ENCODE peak calls at places on chromosomes 7 and 10, in eight cellular contexts. W is Calu3, E is neural progenitor cell, D is NB4, F is endothelial cell, U is HFF-Myc, P is type B pancreatic cell, B is upper lobe of left lung. Q is an unnamed sample.
A peak's percentile ranks its signal among the peaks of the same experiment; 100 is the strongest.

GRCh38 chr7:51297986-51298385 is 18.6 kb downstream of the COBL start:
- DNase-seq in B (no peak), E (no peak), P (no peak), D (no peak), U (no peak), W (no peak), F (no peak), Q (no peak)

GRCh38 chr7:121273467-121274167 is 55.2 kb upstream of the WNT16 start:
- DNase-seq in U (no peak), B (no peak), E (no peak), P (no peak), D (no peak), W (no peak), F (no peak), Q (no peak)

GRCh38 chr7:31051598-31052503 is at the start of gene ADCYAP1R1:
- DNase-seq in W (no peak), F (peak; percentile 51), U (no peak), B (no peak), E (peak; percentile 84), D (no peak), P (no peak), Q (no peak)

GRCh38 chr7:79241288-79242055 is 212.0 kb downstream of the MAGI2 start:
- DNase-seq in P (no peak), F (no peak), U (peak; percentile 75), D (no peak), E (no peak), B (no peak), W (no peak), Q (no peak)

GRCh38 chr10:126408953-126409641 is 20.8 kb upstream of the ADAM12 start:
- DNase-seq in B (no peak), D (no peak), F (no peak), P (no peak), E (no peak), U (no peak), W (no peak), Q (no peak)

GRCh38 chr7:154984601-154985188 is 18.2 kb downstream of the PAXIP1 start:
- DNase-seq in D (no peak), W (no peak), E (no peak), P (no peak), U (no peak), B (no peak), F (no peak), Q (no peak)

GRCh38 chr10:124339951-124340760 is 78.6 kb downstream of the OAT start:
- DNase-seq in B (peak; percentile 25), W (no peak), P (peak; percentile 58), U (peak; percentile 95), D (no peak), F (no peak), E (no peak), Q (no peak)

GRCh38 chr10:82383350-82383749 is 508.4 kb downstream of the NRG3 start:
- DNase-seq in E (no peak), F (no peak), W (no peak), U (no peak), B (no peak), P (no peak), D (no peak), Q (no peak)

GRCh38 chr7:56686276-56686859 is 445.9 kb downstream of the ZNF479 start:
- DNase-seq in F (no peak), P (no peak), U (no peak), B (no peak), D (no peak), W (no peak), E (no peak), Q (no peak)

GRCh38 chr10:26437637-26438461 is at the start of gene APBB1IP:
- DNase-seq in U (no peak), P (peak; percentile 67), E (peak; percentile 24), W (peak; percentile 23), B (peak; percentile 96), D (peak; percentile 96), F (peak; percentile 20), Q (peak; percentile 60)

GRCh38 chr10:77317221-77317620 is 320.4 kb downstream of the KCNMA1 start:
- DNase-seq in U (no peak), E (no peak), D (no peak), F (no peak), B (no peak), P (no peak), W (no peak), Q (no peak)

GRCh38 chr10:1094112-1095057 is 38.2 kb downstream of the WDR37 start:
- DNase-seq in F (no peak), W (no peak), P (no peak), U (no peak), E (no peak), B (no peak), D (no peak), Q (peak; percentile 71)

GRCh38 chr7:36128448-36129047 is 24.5 kb upstream of the EEPD1 start:
- DNase-seq in P (no peak), B (peak; percentile 51), F (no peak), W (peak; percentile 91), E (no peak), U (peak; percentile 71), D (peak; percentile 35), Q (no peak)
- TF ChIP-seq CTCF in P (peak; percentile 78), B (peak; percentile 28), F (peak; percentile 97), W (peak; percentile 91), E (peak; percentile 68), U (peak; percentile 53), D (peak; percentile 54), Q (no peak)

GRCh38 chr7:29852457-29852856 is 46.1 kb downstream of the WIPF3 start:
- DNase-seq in F (no peak), P (no peak), W (no peak), B (no peak), E (no peak), U (no peak), D (no peak), Q (no peak)

GRCh38 chr7:29853775-29854174 is 47.5 kb downstream of the WIPF3 start:
- DNase-seq in E (no peak), U (no peak), F (no peak), W (no peak), B (no peak), D (no peak), P (no peak), Q (no peak)

GRCh38 chr7:29853072-29853471 is 46.8 kb downstream of the WIPF3 start:
- DNase-seq in W (no peak), E (no peak), B (no peak), P (no peak), F (no peak), U (no peak), D (no peak), Q (no peak)

GRCh38 chr7:29851487-29851886 is 45.2 kb downstream of the WIPF3 start:
- DNase-seq in P (no peak), F (no peak), W (no peak), D (no peak), B (no peak), U (no peak), E (no peak), Q (no peak)

DNA sequence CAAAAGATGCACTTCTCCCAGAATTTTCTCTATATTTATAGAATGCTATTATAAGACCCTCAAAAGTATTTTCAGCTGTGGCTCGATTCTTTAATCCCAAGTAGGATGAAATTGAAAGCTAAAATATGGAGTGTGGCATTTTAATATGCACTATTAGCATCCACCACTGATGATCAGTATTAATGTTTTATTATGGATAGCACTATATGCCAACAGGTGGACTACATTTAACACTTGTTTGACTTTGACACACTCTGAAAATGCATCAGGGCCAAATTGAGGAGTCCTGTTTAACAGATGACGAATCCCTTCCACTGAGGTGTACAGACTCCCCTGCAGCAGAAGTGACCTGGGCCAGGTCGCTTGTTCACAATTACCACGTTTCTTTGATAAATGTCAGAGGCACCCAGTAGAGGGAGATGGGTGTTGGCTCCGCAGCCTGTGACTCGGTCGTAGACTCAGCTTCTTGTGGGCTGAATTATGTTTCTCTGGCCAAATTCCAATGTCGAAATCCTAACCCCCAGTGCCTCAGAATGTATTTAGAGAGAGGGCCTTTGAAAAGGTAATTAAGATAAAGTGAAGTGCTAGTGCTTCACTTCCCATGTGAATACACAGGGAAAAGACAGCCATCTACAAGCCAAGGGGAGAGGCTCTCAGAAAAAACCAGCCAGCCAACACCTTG is 48.1 kb downstream of the WIPF3 start:
- DNase-seq in U (no peak), P (no peak), W (peak; percentile 58), E (no peak), F (no peak), D (peak; percentile 25), B (peak; percentile 50), Q (no peak)
- TF ChIP-seq CTCF in U (no peak), P (no peak), W (peak; percentile 33), E (no peak), F (no peak), D (no peak), B (no peak), Q (no peak)

GRCh38 chr10:98251399-98251798 is 16.6 kb downstream of the LOXL4 start:
- DNase-seq in P (peak; percentile 40), B (no peak), D (no peak), E (no peak), W (no peak), U (no peak), F (no peak), Q (no peak)

GRCh38 chr10:98248018-98248417 is 20.0 kb downstream of the LOXL4 start:
- DNase-seq in W (no peak), B (no peak), P (no peak), E (no peak), F (no peak), U (no peak), D (no peak), Q (no peak)

GRCh38 chr10:98249134-98249533 is 18.9 kb downstream of the LOXL4 start:
- DNase-seq in U (no peak), F (no peak), P (no peak), B (no peak), W (no peak), D (no peak), E (no peak), Q (no peak)

GRCh38 chr10:98244586-98244985 is 23.4 kb downstream of the LOXL4 start:
- DNase-seq in F (no peak), B (no peak), P (no peak), U (no peak), E (no peak), D (no peak), W (no peak), Q (no peak)

DNA sequence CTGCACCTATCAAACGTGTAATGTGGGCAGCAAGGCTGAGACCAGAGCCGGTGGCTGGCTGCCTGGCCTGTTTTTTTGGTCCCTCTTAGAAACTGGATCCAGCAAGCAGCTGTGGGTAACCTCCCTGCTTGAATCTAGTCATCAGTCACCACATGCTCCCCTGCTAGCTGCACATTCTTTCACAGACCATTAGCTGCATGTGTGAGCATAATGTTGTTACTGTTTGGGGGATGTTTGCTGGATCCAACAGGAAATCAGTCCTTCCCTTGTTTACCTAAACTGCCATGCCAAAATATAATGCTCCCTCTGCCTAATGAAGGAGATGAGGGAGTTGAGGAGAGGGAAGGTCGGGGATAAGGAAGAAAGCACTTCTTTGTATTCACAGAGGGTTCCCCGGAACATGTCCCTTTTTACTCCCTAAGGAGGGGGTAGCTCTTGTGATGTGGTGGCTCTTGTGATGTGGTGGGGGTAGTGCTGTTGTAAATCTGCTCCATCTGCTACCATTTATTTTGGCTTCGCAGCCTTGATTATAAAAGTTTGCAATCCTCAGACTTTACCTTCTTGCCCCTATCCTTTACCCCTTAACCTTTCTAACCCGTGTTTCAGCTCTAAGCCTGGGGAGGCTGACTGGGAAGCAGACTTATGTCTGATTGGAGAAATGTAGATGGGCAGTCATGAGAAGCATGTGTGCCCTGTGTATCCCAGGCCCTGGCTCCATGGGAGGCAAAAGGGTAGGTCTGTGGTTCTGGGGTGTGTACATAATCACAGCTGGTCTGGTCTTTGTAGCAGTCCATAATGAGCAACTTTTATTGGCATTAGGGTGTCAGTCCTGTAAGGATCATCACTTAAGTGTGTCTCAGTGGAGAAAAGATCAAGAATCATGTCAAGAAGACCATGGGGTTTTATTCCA is 20.8 kb downstream of the LOXL4 start:
- DNase-seq in W (no peak), B (no peak), F (no peak), P (peak; percentile 65), E (no peak), D (no peak), U (peak; percentile 70), Q (no peak)
- TF ChIP-seq CTCF in W (no peak), B (no peak), F (no peak), P (no peak), E (no peak), D (no peak), U (no peak), Q (no peak)

GRCh38 chr7:2247141-2247985 is 5.3 kb downstream of the NUDT1 start:
- DNase-seq in F (peak; percentile 79), E (peak; percentile 84), D (peak; percentile 59), U (no peak), W (peak; percentile 60), B (no peak), P (no peak), Q (peak; percentile 68)
- TF ChIP-seq CTCF in F (peak; percentile 79), E (peak; percentile 82), D (peak; percentile 92), U (peak; percentile 87), W (peak; percentile 89), B (peak; percentile 56), P (peak; percentile 80), Q (peak; percentile 83)

Q was measured in GM10248.